ENCODE peak calls at places on chromosomes 12 and 14, in seven cellular contexts. One of them, this sample, is unnamed. For H3K27me3, the result is how much of the 10 kb centered on the place peaks cover.

GRCh38 chr12:96233941-96234461 is 39.8 kb downstream of the ELK3 start:
- DNase-seq in breast epithelium: peak
- DNase-seq in kidney epithelial cell: no peak
- DNase-seq in CD8-positive, alpha-beta T cell: no peak
- DNase-seq in IMR-90: peak
- DNase-seq in heart right ventricle: peak
- DNase-seq in right lobe of liver: peak
- DNase-seq in this sample: peak

GRCh38 chr12:124157416-124157815 is 137.5 kb upstream of the RFLNA start:
- DNase-seq in heart right ventricle: no peak
- DNase-seq in kidney epithelial cell: no peak
- DNase-seq in right lobe of liver: no peak
- DNase-seq in breast epithelium: no peak
- DNase-seq in IMR-90: no peak
- DNase-seq in CD8-positive, alpha-beta T cell: no peak
- DNase-seq in this sample: no peak

GRCh38 chr12:116236148-116236731 is 41.3 kb downstream of the MED13L start:
- DNase-seq in kidney epithelial cell: no peak
- DNase-seq in CD8-positive, alpha-beta T cell: peak
- DNase-seq in right lobe of liver: no peak
- DNase-seq in IMR-90: peak
- DNase-seq in heart right ventricle: no peak
- DNase-seq in breast epithelium: peak
- DNase-seq in this sample: peak

GRCh38 chr14:70901218-70901772 is 6.0 kb upstream of the PCNX1 start:
- DNase-seq in kidney epithelial cell: no peak
- DNase-seq in breast epithelium: peak
- DNase-seq in heart right ventricle: no peak
- DNase-seq in right lobe of liver: no peak
- DNase-seq in IMR-90: peak
- DNase-seq in CD8-positive, alpha-beta T cell: no peak
- DNase-seq in this sample: no peak

GRCh38 chr12:51744235-51744634 is 104.3 kb downstream of the FIGNL2 start:
- DNase-seq in IMR-90: peak
- DNase-seq in kidney epithelial cell: no peak
- DNase-seq in right lobe of liver: no peak
- DNase-seq in CD8-positive, alpha-beta T cell: no peak
- DNase-seq in breast epithelium: no peak
- DNase-seq in heart right ventricle: no peak
- DNase-seq in this sample: no peak

GRCh38 chr12:7512528-7512927 is 9.0 kb upstream of the CD163 start:
- DNase-seq in CD8-positive, alpha-beta T cell: no peak
- DNase-seq in kidney epithelial cell: peak
- DNase-seq in breast epithelium: no peak
- DNase-seq in right lobe of liver: peak
- DNase-seq in heart right ventricle: no peak
- DNase-seq in IMR-90: peak
- DNase-seq in this sample: no peak

GRCh38 chr14:98906123-98906995 is 365.6 kb downstream of the BCL11B start:
- DNase-seq in heart right ventricle: no peak
- DNase-seq in kidney epithelial cell: no peak
- DNase-seq in CD8-positive, alpha-beta T cell: no peak
- DNase-seq in right lobe of liver: no peak
- DNase-seq in breast epithelium: peak
- DNase-seq in IMR-90: no peak
- DNase-seq in this sample: no peak

GRCh38 chr12:87988534-87988933 is 40.7 kb downstream of the C12orf50 start:
- DNase-seq in right lobe of liver: no peak
- DNase-seq in kidney epithelial cell: no peak
- DNase-seq in heart right ventricle: no peak
- DNase-seq in CD8-positive, alpha-beta T cell: no peak
- DNase-seq in breast epithelium: no peak
- DNase-seq in IMR-90: no peak
- DNase-seq in this sample: no peak

GRCh38 chr14:55297611-55298323 is 26.5 kb downstream of the FBXO34 start:
- DNase-seq in breast epithelium: peak
- DNase-seq in heart right ventricle: no peak
- DNase-seq in CD8-positive, alpha-beta T cell: no peak
- DNase-seq in IMR-90: no peak
- DNase-seq in kidney epithelial cell: no peak
- DNase-seq in right lobe of liver: no peak
- DNase-seq in this sample: no peak

GRCh38 chr12:131872154-131873046 is 22.0 kb upstream of the ULK1 start:
- DNase-seq in heart right ventricle: no peak
- DNase-seq in CD8-positive, alpha-beta T cell: no peak
- DNase-seq in breast epithelium: peak
- DNase-seq in right lobe of liver: no peak
- DNase-seq in IMR-90: peak
- DNase-seq in kidney epithelial cell: no peak
- DNase-seq in this sample: no peak

GRCh38 chr12:59408431-59408830 is 187.4 kb upstream of the SLC16A7 start:
- DNase-seq in heart right ventricle: no peak
- DNase-seq in right lobe of liver: no peak
- DNase-seq in kidney epithelial cell: no peak
- DNase-seq in breast epithelium: no peak
- DNase-seq in CD8-positive, alpha-beta T cell: no peak
- DNase-seq in IMR-90: peak
- DNase-seq in this sample: no peak

GRCh38 chr12:40105265-40105514 is 691 bp downstream of the SLC2A13 start:
- DNase-seq in CD8-positive, alpha-beta T cell: no peak
- DNase-seq in IMR-90: no peak
- DNase-seq in right lobe of liver: peak
- DNase-seq in heart right ventricle: no peak
- DNase-seq in kidney epithelial cell: no peak
- DNase-seq in breast epithelium: no peak
- DNase-seq in this sample: peak

GRCh38 chr12:129212221-129212630 is 358.9 kb downstream of the GLT1D1 start:
- DNase-seq in right lobe of liver: no peak
- DNase-seq in heart right ventricle: no peak
- DNase-seq in CD8-positive, alpha-beta T cell: no peak
- DNase-seq in breast epithelium: no peak
- DNase-seq in kidney epithelial cell: no peak
- DNase-seq in IMR-90: no peak
- DNase-seq in this sample: no peak

GRCh38 chr14:103121846-103122577 is 1.2 kb upstream of the TNFAIP2 start:
- DNase-seq in right lobe of liver: peak
- DNase-seq in IMR-90: peak
- DNase-seq in CD8-positive, alpha-beta T cell: no peak
- DNase-seq in breast epithelium: peak
- DNase-seq in heart right ventricle: peak
- DNase-seq in kidney epithelial cell: peak
- DNase-seq in this sample: peak

GRCh38 chr12:3014641-3015040 is 55.4 kb downstream of the TEAD4 start:
- DNase-seq in IMR-90: no peak
- DNase-seq in breast epithelium: no peak
- DNase-seq in CD8-positive, alpha-beta T cell: no peak
- DNase-seq in heart right ventricle: no peak
- DNase-seq in right lobe of liver: no peak
- DNase-seq in kidney epithelial cell: no peak
- DNase-seq in this sample: peak

GRCh38 chr14:91356218-91356763 is 61.3 kb downstream of the CCDC88C start:
- DNase-seq in CD8-positive, alpha-beta T cell: no peak
- DNase-seq in heart right ventricle: no peak
- DNase-seq in kidney epithelial cell: no peak
- DNase-seq in breast epithelium: no peak
- DNase-seq in IMR-90: no peak
- DNase-seq in right lobe of liver: peak
- DNase-seq in this sample: no peak

GRCh38 chr14:100188392-100189030 is 29.1 kb upstream of the DEGS2 start:
- DNase-seq in right lobe of liver: no peak
- DNase-seq in IMR-90: no peak
- DNase-seq in breast epithelium: no peak
- DNase-seq in CD8-positive, alpha-beta T cell: no peak
- DNase-seq in kidney epithelial cell: no peak
- DNase-seq in heart right ventricle: no peak
- DNase-seq in this sample: no peak

GRCh38 chr14:93122820-93123219 is 7.1 kb upstream of the ITPK1 start:
- DNase-seq in CD8-positive, alpha-beta T cell: no peak
- DNase-seq in right lobe of liver: peak
- DNase-seq in kidney epithelial cell: no peak
- DNase-seq in IMR-90: no peak
- DNase-seq in heart right ventricle: no peak
- DNase-seq in breast epithelium: no peak
- DNase-seq in this sample: no peak

GRCh38 chr14:54219281-54220121 is 177.3 kb upstream of the CDKN3 start:
- DNase-seq in heart right ventricle: peak
- DNase-seq in breast epithelium: no peak
- DNase-seq in IMR-90: no peak
- DNase-seq in kidney epithelial cell: no peak
- DNase-seq in CD8-positive, alpha-beta T cell: no peak
- DNase-seq in right lobe of liver: no peak
- DNase-seq in this sample: no peak

GRCh38 chr14:61262082-61262481 is 19.1 kb downstream of the TMEM30B start:
- DNase-seq in CD8-positive, alpha-beta T cell: no peak
- DNase-seq in breast epithelium: no peak
- DNase-seq in heart right ventricle: no peak
- DNase-seq in IMR-90: peak
- DNase-seq in right lobe of liver: no peak
- DNase-seq in kidney epithelial cell: no peak
- DNase-seq in this sample: no peak

GRCh38 chr14:23361320-23361719 is 3.7 kb downstream of the EFS start:
- DNase-seq in right lobe of liver: no peak
- DNase-seq in IMR-90: peak
- DNase-seq in CD8-positive, alpha-beta T cell: no peak
- DNase-seq in breast epithelium: no peak
- DNase-seq in kidney epithelial cell: no peak
- DNase-seq in heart right ventricle: no peak
- DNase-seq in this sample: no peak

GRCh38 chr12:112978163-112979081 is at the start of gene OAS2:
- DNase-seq in CD8-positive, alpha-beta T cell: peak
- DNase-seq in breast epithelium: peak
- DNase-seq in right lobe of liver: peak
- DNase-seq in kidney epithelial cell: no peak
- DNase-seq in IMR-90: peak
- DNase-seq in heart right ventricle: peak
- DNase-seq in this sample: peak

GRCh38 chr12:30691122-30691879 is 4.4 kb downstream of the IPO8 start:
- DNase-seq in breast epithelium: no peak
- DNase-seq in right lobe of liver: no peak
- DNase-seq in heart right ventricle: no peak
- DNase-seq in kidney epithelial cell: peak
- DNase-seq in CD8-positive, alpha-beta T cell: no peak
- DNase-seq in IMR-90: peak
- DNase-seq in this sample: no peak

GRCh38 chr12:95202691-95203476 is 14.4 kb downstream of the FGD6 start:
- DNase-seq in IMR-90: no peak
- DNase-seq in heart right ventricle: no peak
- DNase-seq in breast epithelium: no peak
- DNase-seq in kidney epithelial cell: no peak
- DNase-seq in CD8-positive, alpha-beta T cell: no peak
- DNase-seq in right lobe of liver: no peak
- DNase-seq in this sample: no peak

GRCh38 chr12:613996-614726 is 49.1 kb downstream of the NINJ2 start:
- DNase-seq in IMR-90: no peak
- DNase-seq in right lobe of liver: no peak
- DNase-seq in breast epithelium: no peak
- DNase-seq in heart right ventricle: peak
- DNase-seq in CD8-positive, alpha-beta T cell: peak
- DNase-seq in kidney epithelial cell: no peak
- DNase-seq in this sample: peak

GRCh38 chr12:80636832-80637231 is 70.6 kb upstream of the MYF6 start:
- DNase-seq in kidney epithelial cell: no peak
- DNase-seq in breast epithelium: no peak
- DNase-seq in heart right ventricle: no peak
- DNase-seq in right lobe of liver: no peak
- DNase-seq in IMR-90: no peak
- DNase-seq in CD8-positive, alpha-beta T cell: no peak
- DNase-seq in this sample: no peak

GRCh38 chr12:125092108-125092871 is 27.1 kb downstream of the AACS start:
- DNase-seq in right lobe of liver: no peak
- DNase-seq in CD8-positive, alpha-beta T cell: no peak
- DNase-seq in kidney epithelial cell: no peak
- DNase-seq in breast epithelium: no peak
- DNase-seq in heart right ventricle: no peak
- DNase-seq in IMR-90: no peak
- DNase-seq in this sample: peak

GRCh38 chr14:24398943-24399801 is at the start of gene NYNRIN:
- DNase-seq in IMR-90: peak
- DNase-seq in kidney epithelial cell: no peak
- DNase-seq in heart right ventricle: peak
- DNase-seq in CD8-positive, alpha-beta T cell: peak
- DNase-seq in breast epithelium: no peak
- DNase-seq in right lobe of liver: no peak
- DNase-seq in this sample: peak

GRCh38 chr12:18146375-18146774 is 56.4 kb upstream of the RERGL start:
- DNase-seq in right lobe of liver: no peak
- DNase-seq in heart right ventricle: no peak
- DNase-seq in breast epithelium: no peak
- DNase-seq in IMR-90: no peak
- DNase-seq in kidney epithelial cell: no peak
- DNase-seq in CD8-positive, alpha-beta T cell: no peak
- DNase-seq in this sample: no peak

GRCh38 chr14:100409016-100409385 is 85.9 kb downstream of the SLC25A47 start:
- DNase-seq in IMR-90: no peak
- DNase-seq in heart right ventricle: no peak
- DNase-seq in CD8-positive, alpha-beta T cell: no peak
- DNase-seq in right lobe of liver: no peak
- DNase-seq in kidney epithelial cell: no peak
- DNase-seq in breast epithelium: no peak
- DNase-seq in this sample: no peak

GRCh38 chr12:93025145-93026103 is 96.3 kb upstream of the EEA1 start:
- DNase-seq in right lobe of liver: no peak
- DNase-seq in kidney epithelial cell: peak
- DNase-seq in CD8-positive, alpha-beta T cell: no peak
- DNase-seq in IMR-90: peak
- DNase-seq in breast epithelium: no peak
- DNase-seq in heart right ventricle: no peak
- DNase-seq in this sample: no peak
- TF ChIP-seq CTCF in right lobe of liver: peak
- TF ChIP-seq CTCF in kidney epithelial cell: peak
- TF ChIP-seq CTCF in CD8-positive, alpha-beta T cell: no peak
- TF ChIP-seq CTCF in IMR-90: peak
- TF ChIP-seq CTCF in breast epithelium: no peak
- TF ChIP-seq CTCF in heart right ventricle: peak
- TF ChIP-seq CTCF in this sample: peak

GRCh38 chr12:114054982-114055381 is 88.9 kb upstream of the RBM19 start:
- DNase-seq in CD8-positive, alpha-beta T cell: no peak
- DNase-seq in kidney epithelial cell: no peak
- DNase-seq in breast epithelium: no peak
- DNase-seq in IMR-90: no peak
- DNase-seq in right lobe of liver: no peak
- DNase-seq in heart right ventricle: no peak
- DNase-seq in this sample: no peak
- H3K27me3 ChIP-seq in CD8-positive, alpha-beta T cell: under half
- H3K27me3 ChIP-seq in kidney epithelial cell: under half
- H3K27me3 ChIP-seq in breast epithelium: under half
- H3K27me3 ChIP-seq in IMR-90: under half
- H3K27me3 ChIP-seq in right lobe of liver: under half
- H3K27me3 ChIP-seq in heart right ventricle: under half
- H3K27me3 ChIP-seq in this sample: under half

GRCh38 chr12:6267007-6267721 is 43.3 kb upstream of the PLEKHG6 start:
- DNase-seq in kidney epithelial cell: peak
- DNase-seq in breast epithelium: peak
- DNase-seq in heart right ventricle: no peak
- DNase-seq in IMR-90: peak
- DNase-seq in right lobe of liver: peak
- DNase-seq in CD8-positive, alpha-beta T cell: no peak
- DNase-seq in this sample: no peak
- TF ChIP-seq CTCF in kidney epithelial cell: peak
- TF ChIP-seq CTCF in breast epithelium: no peak
- TF ChIP-seq CTCF in heart right ventricle: no peak
- TF ChIP-seq CTCF in IMR-90: no peak
- TF ChIP-seq CTCF in right lobe of liver: peak
- TF ChIP-seq CTCF in CD8-positive, alpha-beta T cell: no peak
- TF ChIP-seq CTCF in this sample: no peak

GRCh38 chr14:77088645-77089044 is 9.4 kb upstream of the CIPC start:
- DNase-seq in IMR-90: no peak
- DNase-seq in heart right ventricle: no peak
- DNase-seq in CD8-positive, alpha-beta T cell: no peak
- DNase-seq in kidney epithelial cell: no peak
- DNase-seq in breast epithelium: no peak
- DNase-seq in right lobe of liver: no peak
- DNase-seq in this sample: no peak
- H3K27me3 ChIP-seq in IMR-90: under half
- H3K27me3 ChIP-seq in heart right ventricle: under half
- H3K27me3 ChIP-seq in CD8-positive, alpha-beta T cell: under half
- H3K27me3 ChIP-seq in kidney epithelial cell: under half
- H3K27me3 ChIP-seq in breast epithelium: under half
- H3K27me3 ChIP-seq in right lobe of liver: under half
- H3K27me3 ChIP-seq in this sample: under half